ENCODE peak calls at places on chromosomes 16 and 17, in six cellular contexts. One of them, this sample, is unnamed.

GRCh38 chr16:28902909-28903308 is 22.1 kb downstream of the RABEP2 start:
- DNase-seq in COR-L47: no peak
- DNase-seq in activated CD4-positive, alpha-beta T cell treated with anti-CD3 and anti-CD28 coated beads, Interleukin-2, amount 50 U/mL, for 24 hours: no peak
- DNase-seq in effector CD4-positive, alpha-beta T cell: no peak
- DNase-seq in T-helper 17 cell: no peak
- DNase-seq in naive thymus-derived CD4-positive, alpha-beta T cell: no peak
- DNase-seq in this sample: no peak

GRCh38 chr16:75181630-75182029 is 25.3 kb downstream of the CTRB2 start:
- DNase-seq in effector CD4-positive, alpha-beta T cell: no peak
- DNase-seq in activated CD4-positive, alpha-beta T cell treated with anti-CD3 and anti-CD28 coated beads, Interleukin-2, amount 50 U/mL, for 24 hours: no peak
- DNase-seq in naive thymus-derived CD4-positive, alpha-beta T cell: no peak
- DNase-seq in COR-L47: no peak
- DNase-seq in T-helper 17 cell: no peak
- DNase-seq in this sample: no peak

GRCh38 chr16:5523794-5524193 is 426.2 kb upstream of the EEF2KMT start:
- DNase-seq in T-helper 17 cell: no peak
- DNase-seq in COR-L47: no peak
- DNase-seq in effector CD4-positive, alpha-beta T cell: no peak
- DNase-seq in naive thymus-derived CD4-positive, alpha-beta T cell: no peak
- DNase-seq in activated CD4-positive, alpha-beta T cell treated with anti-CD3 and anti-CD28 coated beads, Interleukin-2, amount 50 U/mL, for 24 hours: no peak
- DNase-seq in this sample: no peak

GRCh38 chr16:89194340-89195311 is 5.7 kb downstream of the SLC22A31 start:
- DNase-seq in effector CD4-positive, alpha-beta T cell: no peak
- DNase-seq in COR-L47: no peak
- DNase-seq in naive thymus-derived CD4-positive, alpha-beta T cell: no peak
- DNase-seq in activated CD4-positive, alpha-beta T cell treated with anti-CD3 and anti-CD28 coated beads, Interleukin-2, amount 50 U/mL, for 24 hours: no peak
- DNase-seq in T-helper 17 cell: no peak
- DNase-seq in this sample: no peak

GRCh38 chr17:39064374-39064773 is 87.1 kb downstream of the PLXDC1 start:
- DNase-seq in naive thymus-derived CD4-positive, alpha-beta T cell: no peak
- DNase-seq in effector CD4-positive, alpha-beta T cell: no peak
- DNase-seq in activated CD4-positive, alpha-beta T cell treated with anti-CD3 and anti-CD28 coated beads, Interleukin-2, amount 50 U/mL, for 24 hours: no peak
- DNase-seq in T-helper 17 cell: no peak
- DNase-seq in COR-L47: no peak
- DNase-seq in this sample: no peak

GRCh38 chr17:78781339-78782304 is at the start of gene CYTH1:
- DNase-seq in T-helper 17 cell: no peak
- DNase-seq in activated CD4-positive, alpha-beta T cell treated with anti-CD3 and anti-CD28 coated beads, Interleukin-2, amount 50 U/mL, for 24 hours: no peak
- DNase-seq in effector CD4-positive, alpha-beta T cell: peak; percentile 31
- DNase-seq in COR-L47: peak; percentile 10
- DNase-seq in naive thymus-derived CD4-positive, alpha-beta T cell: peak; percentile 37
- DNase-seq in this sample: no peak

GRCh38 chr16:68083861-68084503 is 1.2 kb upstream of the NFATC3 start:
- DNase-seq in effector CD4-positive, alpha-beta T cell: no peak
- DNase-seq in T-helper 17 cell: no peak
- DNase-seq in naive thymus-derived CD4-positive, alpha-beta T cell: no peak
- DNase-seq in COR-L47: no peak
- DNase-seq in activated CD4-positive, alpha-beta T cell treated with anti-CD3 and anti-CD28 coated beads, Interleukin-2, amount 50 U/mL, for 24 hours: no peak
- DNase-seq in this sample: no peak

GRCh38 chr16:68070811-68071546 is 14.2 kb upstream of the NFATC3 start:
- DNase-seq in T-helper 17 cell: no peak
- DNase-seq in activated CD4-positive, alpha-beta T cell treated with anti-CD3 and anti-CD28 coated beads, Interleukin-2, amount 50 U/mL, for 24 hours: no peak
- DNase-seq in effector CD4-positive, alpha-beta T cell: no peak
- DNase-seq in naive thymus-derived CD4-positive, alpha-beta T cell: no peak
- DNase-seq in COR-L47: no peak
- DNase-seq in this sample: no peak

GRCh38 chr17:47267354-47267828 is 13.8 kb downstream of the ITGB3 start:
- DNase-seq in COR-L47: no peak
- DNase-seq in effector CD4-positive, alpha-beta T cell: no peak
- DNase-seq in activated CD4-positive, alpha-beta T cell treated with anti-CD3 and anti-CD28 coated beads, Interleukin-2, amount 50 U/mL, for 24 hours: no peak
- DNase-seq in naive thymus-derived CD4-positive, alpha-beta T cell: no peak
- DNase-seq in T-helper 17 cell: no peak
- DNase-seq in this sample: no peak

GRCh38 chr17:38605852-38606645 is at the start of gene SRCIN1:
- DNase-seq in COR-L47: peak; percentile 67
- DNase-seq in naive thymus-derived CD4-positive, alpha-beta T cell: no peak
- DNase-seq in activated CD4-positive, alpha-beta T cell treated with anti-CD3 and anti-CD28 coated beads, Interleukin-2, amount 50 U/mL, for 24 hours: no peak
- DNase-seq in T-helper 17 cell: peak; percentile 33
- DNase-seq in effector CD4-positive, alpha-beta T cell: peak; percentile 11
- DNase-seq in this sample: peak; percentile 6

GRCh38 chr16:4315185-4316102 is at the start of gene GLIS2:
- DNase-seq in naive thymus-derived CD4-positive, alpha-beta T cell: no peak
- DNase-seq in effector CD4-positive, alpha-beta T cell: peak; percentile 21
- DNase-seq in activated CD4-positive, alpha-beta T cell treated with anti-CD3 and anti-CD28 coated beads, Interleukin-2, amount 50 U/mL, for 24 hours: no peak
- DNase-seq in COR-L47: peak; percentile 67
- DNase-seq in T-helper 17 cell: no peak
- DNase-seq in this sample: no peak

GRCh38 chr16:31327675-31328225 is 27.2 kb upstream of the ITGAX start:
- DNase-seq in T-helper 17 cell: no peak
- DNase-seq in COR-L47: no peak
- DNase-seq in naive thymus-derived CD4-positive, alpha-beta T cell: no peak
- DNase-seq in effector CD4-positive, alpha-beta T cell: no peak
- DNase-seq in activated CD4-positive, alpha-beta T cell treated with anti-CD3 and anti-CD28 coated beads, Interleukin-2, amount 50 U/mL, for 24 hours: no peak
- DNase-seq in this sample: no peak

GRCh38 chr16:4944333-4945281 is 7.7 kb upstream of the PPL start:
- DNase-seq in COR-L47: peak; percentile 95
- DNase-seq in naive thymus-derived CD4-positive, alpha-beta T cell: no peak
- DNase-seq in effector CD4-positive, alpha-beta T cell: no peak
- DNase-seq in activated CD4-positive, alpha-beta T cell treated with anti-CD3 and anti-CD28 coated beads, Interleukin-2, amount 50 U/mL, for 24 hours: no peak
- DNase-seq in T-helper 17 cell: no peak
- DNase-seq in this sample: no peak

GRCh38 chr16:30527635-30528178 is 1.3 kb upstream of the ZNF768 start:
- DNase-seq in T-helper 17 cell: no peak
- DNase-seq in COR-L47: no peak
- DNase-seq in effector CD4-positive, alpha-beta T cell: no peak
- DNase-seq in activated CD4-positive, alpha-beta T cell treated with anti-CD3 and anti-CD28 coated beads, Interleukin-2, amount 50 U/mL, for 24 hours: no peak
- DNase-seq in naive thymus-derived CD4-positive, alpha-beta T cell: no peak
- DNase-seq in this sample: no peak

GRCh38 chr17:7144203-7144602 is 29.6 kb upstream of the ASGR2 start:
- DNase-seq in COR-L47: no peak
- DNase-seq in effector CD4-positive, alpha-beta T cell: no peak
- DNase-seq in activated CD4-positive, alpha-beta T cell treated with anti-CD3 and anti-CD28 coated beads, Interleukin-2, amount 50 U/mL, for 24 hours: no peak
- DNase-seq in naive thymus-derived CD4-positive, alpha-beta T cell: no peak
- DNase-seq in T-helper 17 cell: no peak
- DNase-seq in this sample: no peak

GRCh38 chr16:79316004-79316458 is 284.5 kb downstream of the MAF start:
- DNase-seq in activated CD4-positive, alpha-beta T cell treated with anti-CD3 and anti-CD28 coated beads, Interleukin-2, amount 50 U/mL, for 24 hours: peak; percentile 70
- DNase-seq in COR-L47: no peak
- DNase-seq in naive thymus-derived CD4-positive, alpha-beta T cell: no peak
- DNase-seq in effector CD4-positive, alpha-beta T cell: no peak
- DNase-seq in T-helper 17 cell: no peak
- DNase-seq in this sample: no peak

GRCh38 chr17:65925606-65926307 is 266.2 kb downstream of the CEP112 start:
- DNase-seq in effector CD4-positive, alpha-beta T cell: no peak
- DNase-seq in activated CD4-positive, alpha-beta T cell treated with anti-CD3 and anti-CD28 coated beads, Interleukin-2, amount 50 U/mL, for 24 hours: no peak
- DNase-seq in naive thymus-derived CD4-positive, alpha-beta T cell: no peak
- DNase-seq in T-helper 17 cell: no peak
- DNase-seq in COR-L47: no peak
- DNase-seq in this sample: no peak

GRCh38 chr16:67364610-67365256 is 28.6 kb downstream of the TPPP3 start:
- DNase-seq in COR-L47: no peak
- DNase-seq in effector CD4-positive, alpha-beta T cell: no peak
- DNase-seq in naive thymus-derived CD4-positive, alpha-beta T cell: no peak
- DNase-seq in activated CD4-positive, alpha-beta T cell treated with anti-CD3 and anti-CD28 coated beads, Interleukin-2, amount 50 U/mL, for 24 hours: no peak
- DNase-seq in T-helper 17 cell: no peak
- DNase-seq in this sample: no peak

GRCh38 chr17:44279586-44280344 is 11.8 kb upstream of the SLC4A1 start:
- DNase-seq in COR-L47: no peak
- DNase-seq in T-helper 17 cell: no peak
- DNase-seq in activated CD4-positive, alpha-beta T cell treated with anti-CD3 and anti-CD28 coated beads, Interleukin-2, amount 50 U/mL, for 24 hours: no peak
- DNase-seq in naive thymus-derived CD4-positive, alpha-beta T cell: no peak
- DNase-seq in effector CD4-positive, alpha-beta T cell: no peak
- DNase-seq in this sample: no peak

GRCh38 chr16:66131895-66132294 is 234.6 kb upstream of the CDH5 start:
- DNase-seq in T-helper 17 cell: no peak
- DNase-seq in activated CD4-positive, alpha-beta T cell treated with anti-CD3 and anti-CD28 coated beads, Interleukin-2, amount 50 U/mL, for 24 hours: no peak
- DNase-seq in COR-L47: no peak
- DNase-seq in effector CD4-positive, alpha-beta T cell: no peak
- DNase-seq in naive thymus-derived CD4-positive, alpha-beta T cell: no peak
- DNase-seq in this sample: no peak

GRCh38 chr17:73422121-73422520 is 110.3 kb upstream of the CDC42EP4 start:
- DNase-seq in T-helper 17 cell: no peak
- DNase-seq in COR-L47: no peak
- DNase-seq in activated CD4-positive, alpha-beta T cell treated with anti-CD3 and anti-CD28 coated beads, Interleukin-2, amount 50 U/mL, for 24 hours: no peak
- DNase-seq in effector CD4-positive, alpha-beta T cell: no peak
- DNase-seq in naive thymus-derived CD4-positive, alpha-beta T cell: no peak
- DNase-seq in this sample: no peak

GRCh38 chr16:720507-720989 is 398 bp upstream of the ANTKMT start:
- DNase-seq in effector CD4-positive, alpha-beta T cell: no peak
- DNase-seq in COR-L47: no peak
- DNase-seq in T-helper 17 cell: no peak
- DNase-seq in activated CD4-positive, alpha-beta T cell treated with anti-CD3 and anti-CD28 coated beads, Interleukin-2, amount 50 U/mL, for 24 hours: no peak
- DNase-seq in naive thymus-derived CD4-positive, alpha-beta T cell: no peak
- DNase-seq in this sample: no peak

GRCh38 chr17:67518881-67519280 is 141.8 kb downstream of the PITPNC1 start:
- DNase-seq in naive thymus-derived CD4-positive, alpha-beta T cell: no peak
- DNase-seq in T-helper 17 cell: no peak
- DNase-seq in activated CD4-positive, alpha-beta T cell treated with anti-CD3 and anti-CD28 coated beads, Interleukin-2, amount 50 U/mL, for 24 hours: no peak
- DNase-seq in COR-L47: no peak
- DNase-seq in effector CD4-positive, alpha-beta T cell: no peak
- DNase-seq in this sample: no peak

GRCh38 chr17:63406689-63407330 is 39.3 kb downstream of the CYB561 start:
- DNase-seq in COR-L47: peak; percentile 85
- DNase-seq in effector CD4-positive, alpha-beta T cell: peak; percentile 65
- DNase-seq in T-helper 17 cell: peak; percentile 54
- DNase-seq in naive thymus-derived CD4-positive, alpha-beta T cell: peak; percentile 42
- DNase-seq in activated CD4-positive, alpha-beta T cell treated with anti-CD3 and anti-CD28 coated beads, Interleukin-2, amount 50 U/mL, for 24 hours: peak; percentile 79
- DNase-seq in this sample: peak; percentile 47

GRCh38 chr17:6936370-6937028 is 59.4 kb upstream of the ALOX12 start:
- DNase-seq in effector CD4-positive, alpha-beta T cell: no peak
- DNase-seq in naive thymus-derived CD4-positive, alpha-beta T cell: no peak
- DNase-seq in COR-L47: peak; percentile 3
- DNase-seq in T-helper 17 cell: no peak
- DNase-seq in activated CD4-positive, alpha-beta T cell treated with anti-CD3 and anti-CD28 coated beads, Interleukin-2, amount 50 U/mL, for 24 hours: no peak
- DNase-seq in this sample: no peak

GRCh38 chr17:17387017-17387416 is 83.8 kb downstream of the NT5M start:
- DNase-seq in effector CD4-positive, alpha-beta T cell: no peak
- DNase-seq in activated CD4-positive, alpha-beta T cell treated with anti-CD3 and anti-CD28 coated beads, Interleukin-2, amount 50 U/mL, for 24 hours: no peak
- DNase-seq in COR-L47: no peak
- DNase-seq in T-helper 17 cell: no peak
- DNase-seq in naive thymus-derived CD4-positive, alpha-beta T cell: no peak
- DNase-seq in this sample: no peak

GRCh38 chr17:1095093-1095852 is 84.5 kb downstream of the ABR start:
- DNase-seq in naive thymus-derived CD4-positive, alpha-beta T cell: no peak
- DNase-seq in activated CD4-positive, alpha-beta T cell treated with anti-CD3 and anti-CD28 coated beads, Interleukin-2, amount 50 U/mL, for 24 hours: no peak
- DNase-seq in effector CD4-positive, alpha-beta T cell: no peak
- DNase-seq in COR-L47: no peak
- DNase-seq in T-helper 17 cell: no peak
- DNase-seq in this sample: no peak

GRCh38 chr17:68512967-68513474 is 791 bp downstream of the PRKAR1A start:
- DNase-seq in T-helper 17 cell: no peak
- DNase-seq in effector CD4-positive, alpha-beta T cell: no peak
- DNase-seq in COR-L47: no peak
- DNase-seq in naive thymus-derived CD4-positive, alpha-beta T cell: peak; percentile 11
- DNase-seq in activated CD4-positive, alpha-beta T cell treated with anti-CD3 and anti-CD28 coated beads, Interleukin-2, amount 50 U/mL, for 24 hours: no peak
- DNase-seq in this sample: no peak

GRCh38 chr17:74078363-74078762 is 125.1 kb upstream of the RPL38 start:
- DNase-seq in naive thymus-derived CD4-positive, alpha-beta T cell: no peak
- DNase-seq in effector CD4-positive, alpha-beta T cell: no peak
- DNase-seq in COR-L47: no peak
- DNase-seq in activated CD4-positive, alpha-beta T cell treated with anti-CD3 and anti-CD28 coated beads, Interleukin-2, amount 50 U/mL, for 24 hours: no peak
- DNase-seq in T-helper 17 cell: no peak
- DNase-seq in this sample: no peak

GRCh38 chr17:13306310-13306962 is 288.6 kb upstream of the ELAC2 start:
- DNase-seq in T-helper 17 cell: no peak
- DNase-seq in effector CD4-positive, alpha-beta T cell: no peak
- DNase-seq in COR-L47: no peak
- DNase-seq in activated CD4-positive, alpha-beta T cell treated with anti-CD3 and anti-CD28 coated beads, Interleukin-2, amount 50 U/mL, for 24 hours: no peak
- DNase-seq in naive thymus-derived CD4-positive, alpha-beta T cell: no peak
- DNase-seq in this sample: no peak

GRCh38 chr17:8430966-8431365 is 4.7 kb upstream of the NDEL1 start:
- DNase-seq in T-helper 17 cell: no peak
- DNase-seq in COR-L47: no peak
- DNase-seq in effector CD4-positive, alpha-beta T cell: no peak
- DNase-seq in activated CD4-positive, alpha-beta T cell treated with anti-CD3 and anti-CD28 coated beads, Interleukin-2, amount 50 U/mL, for 24 hours: no peak
- DNase-seq in naive thymus-derived CD4-positive, alpha-beta T cell: no peak
- DNase-seq in this sample: no peak

GRCh38 chr17:36546418-36547093 is 1.8 kb downstream of the GGNBP2 start:
- DNase-seq in T-helper 17 cell: no peak
- DNase-seq in COR-L47: no peak
- DNase-seq in effector CD4-positive, alpha-beta T cell: no peak
- DNase-seq in activated CD4-positive, alpha-beta T cell treated with anti-CD3 and anti-CD28 coated beads, Interleukin-2, amount 50 U/mL, for 24 hours: no peak
- DNase-seq in naive thymus-derived CD4-positive, alpha-beta T cell: no peak
- DNase-seq in this sample: no peak

GRCh38 chr17:55168970-55169687 is 95.6 kb upstream of the HLF start:
- DNase-seq in T-helper 17 cell: no peak
- DNase-seq in naive thymus-derived CD4-positive, alpha-beta T cell: no peak
- DNase-seq in COR-L47: no peak
- DNase-seq in activated CD4-positive, alpha-beta T cell treated with anti-CD3 and anti-CD28 coated beads, Interleukin-2, amount 50 U/mL, for 24 hours: no peak
- DNase-seq in effector CD4-positive, alpha-beta T cell: no peak
- DNase-seq in this sample: no peak

GRCh38 chr16:15879255-15879804 is 9.1 kb downstream of the CEP20 start:
- DNase-seq in T-helper 17 cell: no peak
- DNase-seq in activated CD4-positive, alpha-beta T cell treated with anti-CD3 and anti-CD28 coated beads, Interleukin-2, amount 50 U/mL, for 24 hours: no peak
- DNase-seq in naive thymus-derived CD4-positive, alpha-beta T cell: no peak
- DNase-seq in effector CD4-positive, alpha-beta T cell: no peak
- DNase-seq in COR-L47: no peak
- DNase-seq in this sample: no peak

GRCh38 chr17:64118452-64118979 is 11.4 kb downstream of the ERN1 start:
- DNase-seq in activated CD4-positive, alpha-beta T cell treated with anti-CD3 and anti-CD28 coated beads, Interleukin-2, amount 50 U/mL, for 24 hours: no peak
- DNase-seq in naive thymus-derived CD4-positive, alpha-beta T cell: no peak
- DNase-seq in effector CD4-positive, alpha-beta T cell: no peak
- DNase-seq in COR-L47: peak; percentile 73
- DNase-seq in T-helper 17 cell: no peak
- DNase-seq in this sample: no peak

GRCh38 chr16:70151941-70152509 is 21.6 kb upstream of the CLEC18C start:
- DNase-seq in naive thymus-derived CD4-positive, alpha-beta T cell: no peak
- DNase-seq in COR-L47: no peak
- DNase-seq in T-helper 17 cell: no peak
- DNase-seq in activated CD4-positive, alpha-beta T cell treated with anti-CD3 and anti-CD28 coated beads, Interleukin-2, amount 50 U/mL, for 24 hours: no peak
- DNase-seq in effector CD4-positive, alpha-beta T cell: no peak
- DNase-seq in this sample: no peak

GRCh38 chr17:565506-565905 is 149.1 kb downstream of the VPS53 start:
- DNase-seq in effector CD4-positive, alpha-beta T cell: no peak
- DNase-seq in T-helper 17 cell: no peak
- DNase-seq in activated CD4-positive, alpha-beta T cell treated with anti-CD3 and anti-CD28 coated beads, Interleukin-2, amount 50 U/mL, for 24 hours: no peak
- DNase-seq in naive thymus-derived CD4-positive, alpha-beta T cell: no peak
- DNase-seq in COR-L47: no peak
- DNase-seq in this sample: no peak

This sample was measured in activated naive CD8-positive, alpha-beta T cell treated with anti-CD3 and anti-CD28 coated beads, Interleukin-2, amount 50 U/mL, for 16 hours.